ENCODE peak calls at places on chromosomes 7 and 10, in four cellular contexts. Q is K562, M is GM12878, F is HepG2. E is an unnamed sample.
A peak's percentile ranks its signal among the peaks of the same experiment; 100 is the strongest.

GRCh38 chr7:2884161-2884560 is 40.1 kb upstream of the GNA12 start:
- DNase-seq in Q (no peak), M (no peak), F (no peak), E (no peak)

GRCh38 chr7:80676404-80676803 is 38.0 kb downstream of the CD36 start:
- DNase-seq in Q (no peak), M (no peak), F (no peak), E (no peak)

GRCh38 chr7:28069788-28070187 is 110.8 kb downstream of the JAZF1 start:
- DNase-seq in Q (no peak), M (no peak), F (no peak), E (no peak)

GRCh38 chr7:159030490-159031134 is 114.1 kb downstream of the VIPR2 start:
- DNase-seq in Q (peak; percentile 92), M (no peak), F (peak; percentile 46), E (peak; percentile 87)

GRCh38 chr10:58180633-58181032 is 87.1 kb downstream of the IPMK start:
- DNase-seq in Q (no peak), M (no peak), F (no peak), E (no peak)

GRCh38 chr10:80451132-80451531 is 3.0 kb upstream of the TSPAN14 start:
- DNase-seq in Q (no peak), M (no peak), F (no peak), E (no peak)

GRCh38 chr7:1716263-1717094 is 46.4 kb downstream of the ELFN1 start:
- DNase-seq in Q (no peak), M (no peak), F (peak; percentile 44), E (no peak)

GRCh38 chr7:32905175-32905662 is 13.7 kb upstream of the KBTBD2 start:
- DNase-seq in Q (peak; percentile 91), M (no peak), F (no peak), E (peak; percentile 68)

GRCh38 chr10:31011017-31011659 is 20.5 kb downstream of the ZNF438 start:
- DNase-seq in Q (no peak), M (no peak), F (peak; percentile 5), E (no peak)

DNA sequence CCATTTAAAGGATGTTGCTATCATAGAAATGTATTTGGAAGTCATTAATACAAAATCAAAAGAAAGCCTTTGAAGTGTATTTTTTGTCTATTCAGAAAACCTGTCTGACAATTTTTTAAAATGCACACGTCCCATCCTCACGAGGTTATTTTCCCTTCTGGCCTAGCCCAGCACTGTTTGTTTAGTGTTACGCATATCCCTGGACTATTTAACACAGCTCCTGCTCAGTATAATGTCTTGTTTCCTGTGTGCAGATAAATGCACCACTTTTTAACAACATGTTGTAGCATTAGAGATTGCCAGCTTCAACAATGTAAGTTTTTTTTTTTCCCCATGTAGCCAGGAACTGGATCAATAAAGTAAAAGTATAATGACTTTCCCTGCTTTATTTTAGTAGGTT is 102.6 kb upstream of the SFMBT2 start:
- DNase-seq in Q (no peak), M (no peak), F (no peak), E (no peak)
- TF ChIP-seq CEBPB in Q (no peak), M (no peak), F (no peak), E (no peak)

DNA sequence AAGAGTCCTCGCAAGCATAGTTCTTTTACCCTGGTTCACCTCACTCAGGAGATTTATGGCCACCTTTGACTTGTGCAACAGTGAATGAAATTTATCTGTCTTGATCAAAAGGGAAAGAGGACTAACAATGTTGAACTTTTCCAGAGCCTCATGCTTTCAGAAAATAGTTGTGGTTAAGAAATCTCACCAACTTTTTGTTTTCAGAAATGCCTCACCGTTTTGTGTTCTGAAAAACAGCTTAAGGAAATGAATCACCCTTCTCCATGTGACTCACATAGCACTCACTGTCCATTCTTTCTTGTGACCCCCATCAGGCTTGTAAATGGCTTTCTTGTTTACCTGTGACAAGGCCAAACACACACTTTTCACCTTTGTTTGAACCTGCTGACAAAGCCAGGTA is 148.6 kb upstream of the FAM3C start:
- DNase-seq in Q (no peak), M (no peak), F (peak; percentile 6), E (no peak)
- TF ChIP-seq CBX5 in Q (no peak), M (no peak), F (no peak), E (no peak)

DNA sequence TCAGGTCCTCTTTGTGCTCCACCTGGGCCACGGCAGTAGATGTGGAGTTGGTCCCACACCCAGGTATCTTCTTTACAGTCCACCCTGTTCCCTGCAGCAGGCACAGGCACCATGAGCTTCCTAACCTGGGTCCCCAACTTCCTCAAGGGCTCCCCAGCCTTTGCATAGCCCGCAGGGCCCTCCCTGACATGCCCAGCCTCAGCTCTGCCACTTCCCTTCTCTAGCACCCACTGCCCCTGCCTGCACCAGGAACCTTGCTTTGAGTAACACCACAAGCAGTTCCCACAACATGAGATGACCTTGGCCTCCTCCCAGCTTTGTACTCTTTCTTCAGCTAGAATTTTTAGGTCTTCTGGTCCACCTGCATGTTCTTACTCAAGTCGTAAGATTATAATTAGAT is 92.1 kb upstream of the ZPBP start:
- DNase-seq in Q (no peak), M (no peak), F (no peak), E (no peak)
- TF ChIP-seq RAD21 in Q (no peak), M (no peak), F (no peak), E (no peak)

GRCh38 chr7:50852901-50853300 is 70.2 kb upstream of the GRB10 start:
- DNase-seq in Q (no peak), M (no peak), F (no peak), E (no peak)
- TF ChIP-seq CEBPB in Q (no peak), M (no peak), F (no peak), E (no peak)

DNA sequence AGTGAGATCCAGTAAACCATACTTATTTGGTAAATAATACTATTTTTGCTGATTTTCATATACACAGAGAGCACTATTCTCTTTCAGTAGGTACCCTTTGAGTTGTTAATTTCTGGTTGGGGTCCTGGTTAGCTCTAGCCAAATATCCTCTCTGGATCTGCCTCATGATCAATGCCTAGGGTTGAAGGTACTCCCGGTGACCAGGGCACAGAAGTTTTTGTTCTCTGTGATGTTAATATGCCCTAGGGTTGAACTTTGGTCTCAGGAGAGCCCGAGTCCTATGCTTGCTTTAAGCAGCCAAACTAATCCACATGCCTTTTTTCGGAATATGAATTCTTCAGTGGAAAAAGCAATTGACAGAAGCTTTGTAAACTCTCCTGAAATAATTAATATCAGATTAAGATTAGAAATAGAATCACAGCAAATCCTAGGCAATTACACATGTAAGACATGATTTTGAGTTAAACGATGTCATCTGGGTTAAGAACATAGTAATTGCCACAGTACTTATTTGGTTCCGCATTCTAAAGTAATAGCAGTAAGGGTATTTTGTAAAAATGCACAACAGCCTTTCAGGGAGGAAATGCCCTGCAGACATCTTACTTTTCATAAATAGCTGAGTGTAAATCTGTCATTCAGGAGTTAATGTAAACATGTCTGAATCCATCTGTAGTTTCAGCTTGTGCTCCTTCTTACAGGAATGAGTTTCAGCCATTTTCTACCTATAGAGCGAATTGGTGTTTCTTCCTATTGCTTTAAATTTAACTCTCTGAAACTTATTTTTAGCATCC is 10.1 kb downstream of the CHN2 start:
- DNase-seq in Q (no peak), M (no peak), F (peak; percentile 88), E (no peak)
- TF ChIP-seq CBX5 in Q (no peak), M (no peak), F (no peak), E (no peak)

DNA sequence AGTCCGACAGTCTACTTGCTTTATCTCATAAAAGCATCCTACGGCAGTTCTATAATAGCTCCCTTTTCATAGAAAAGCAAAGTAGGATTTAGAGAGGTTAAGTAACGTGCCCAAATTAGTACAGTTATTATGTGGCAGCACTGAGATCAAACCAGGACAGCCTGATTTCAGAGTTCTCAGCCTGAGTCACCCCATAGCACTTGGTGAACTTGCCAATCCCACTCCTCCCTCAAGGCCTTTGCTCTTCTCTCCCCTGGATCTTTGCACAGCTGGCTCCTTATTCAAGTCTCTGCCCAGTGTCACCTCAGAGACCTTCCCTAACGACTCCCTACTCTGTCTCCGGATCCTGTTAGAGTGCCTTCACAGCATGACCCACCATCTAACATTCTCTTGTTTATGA is 438.0 kb upstream of the NFE2L3 start:
- DNase-seq in Q (no peak), M (no peak), F (no peak), E (no peak)
- TF ChIP-seq RAD21 in Q (no peak), M (no peak), F (no peak), E (no peak)

GRCh38 chr7:73995330-73995729 is 32.6 kb upstream of the ELN start:
- DNase-seq in Q (no peak), M (no peak), F (no peak), E (no peak)
- TF ChIP-seq CEBPB in Q (no peak), M (no peak), F (no peak), E (no peak)

E was measured in H1.